ENCODE peak calls at places on chromosomes 13 and 19, in ten cellular contexts. One of them, this sample, is unnamed.

GRCh38 chr19:15871570-15871969 is 26.3 kb downstream of the CYP4F2 start:
- DNase-seq in HS-5: no peak
- DNase-seq in tibial artery: no peak
- DNase-seq in neural crest cell: no peak
- DNase-seq in aorta: no peak
- DNase-seq in CD4-positive, alpha-beta T cell: peak
- DNase-seq in activated gamma-delta T cell treated with Interleukin-2 at 50 U/mL for 16 hours: peak
- DNase-seq in thoracic aorta: no peak
- DNase-seq in brain microvascular endothelial cell: no peak
- DNase-seq in progenitor cell of endocrine pancreas: no peak
- DNase-seq in this sample: no peak

GRCh38 chr13:29541400-29541799 is 54.1 kb downstream of the SLC7A1 start:
- DNase-seq in aorta: no peak
- DNase-seq in neural crest cell: no peak
- DNase-seq in HS-5: no peak
- DNase-seq in CD4-positive, alpha-beta T cell: no peak
- DNase-seq in progenitor cell of endocrine pancreas: no peak
- DNase-seq in tibial artery: no peak
- DNase-seq in brain microvascular endothelial cell: no peak
- DNase-seq in activated gamma-delta T cell treated with Interleukin-2 at 50 U/mL for 16 hours: no peak
- DNase-seq in thoracic aorta: no peak
- DNase-seq in this sample: no peak

GRCh38 chr13:79901336-79901735 is 420.4 kb downstream of the NDFIP2 start:
- DNase-seq in CD4-positive, alpha-beta T cell: no peak
- DNase-seq in tibial artery: no peak
- DNase-seq in progenitor cell of endocrine pancreas: no peak
- DNase-seq in brain microvascular endothelial cell: peak
- DNase-seq in activated gamma-delta T cell treated with Interleukin-2 at 50 U/mL for 16 hours: no peak
- DNase-seq in neural crest cell: no peak
- DNase-seq in thoracic aorta: no peak
- DNase-seq in aorta: no peak
- DNase-seq in HS-5: no peak
- DNase-seq in this sample: no peak

GRCh38 chr19:32870154-32870573 is 597 bp upstream of the SLC7A9 start:
- DNase-seq in HS-5: no peak
- DNase-seq in aorta: no peak
- DNase-seq in thoracic aorta: no peak
- DNase-seq in brain microvascular endothelial cell: no peak
- DNase-seq in CD4-positive, alpha-beta T cell: no peak
- DNase-seq in neural crest cell: no peak
- DNase-seq in activated gamma-delta T cell treated with Interleukin-2 at 50 U/mL for 16 hours: no peak
- DNase-seq in progenitor cell of endocrine pancreas: peak
- DNase-seq in tibial artery: peak
- DNase-seq in this sample: no peak

GRCh38 chr13:37409756-37410155 is 188.8 kb downstream of the POSTN start:
- DNase-seq in thoracic aorta: no peak
- DNase-seq in HS-5: no peak
- DNase-seq in aorta: no peak
- DNase-seq in neural crest cell: no peak
- DNase-seq in activated gamma-delta T cell treated with Interleukin-2 at 50 U/mL for 16 hours: no peak
- DNase-seq in CD4-positive, alpha-beta T cell: no peak
- DNase-seq in progenitor cell of endocrine pancreas: no peak
- DNase-seq in tibial artery: no peak
- DNase-seq in brain microvascular endothelial cell: no peak
- DNase-seq in this sample: no peak

GRCh38 chr13:49356224-49356623 is 87.6 kb downstream of the CAB39L start:
- DNase-seq in activated gamma-delta T cell treated with Interleukin-2 at 50 U/mL for 16 hours: no peak
- DNase-seq in HS-5: peak
- DNase-seq in tibial artery: no peak
- DNase-seq in neural crest cell: no peak
- DNase-seq in progenitor cell of endocrine pancreas: no peak
- DNase-seq in brain microvascular endothelial cell: peak
- DNase-seq in aorta: no peak
- DNase-seq in thoracic aorta: no peak
- DNase-seq in CD4-positive, alpha-beta T cell: no peak
- DNase-seq in this sample: no peak

GRCh38 chr19:46766569-46767317 is 20.5 kb upstream of the STRN4 start:
- DNase-seq in tibial artery: no peak
- DNase-seq in activated gamma-delta T cell treated with Interleukin-2 at 50 U/mL for 16 hours: peak
- DNase-seq in HS-5: no peak
- DNase-seq in CD4-positive, alpha-beta T cell: peak
- DNase-seq in aorta: no peak
- DNase-seq in neural crest cell: peak
- DNase-seq in brain microvascular endothelial cell: no peak
- DNase-seq in thoracic aorta: no peak
- DNase-seq in progenitor cell of endocrine pancreas: no peak
- DNase-seq in this sample: no peak

GRCh38 chr13:48783181-48783630 is 129.5 kb downstream of the CYSLTR2 start:
- DNase-seq in progenitor cell of endocrine pancreas: no peak
- DNase-seq in HS-5: peak
- DNase-seq in tibial artery: peak
- DNase-seq in thoracic aorta: peak
- DNase-seq in aorta: peak
- DNase-seq in CD4-positive, alpha-beta T cell: no peak
- DNase-seq in neural crest cell: no peak
- DNase-seq in activated gamma-delta T cell treated with Interleukin-2 at 50 U/mL for 16 hours: no peak
- DNase-seq in brain microvascular endothelial cell: peak
- DNase-seq in this sample: no peak

GRCh38 chr13:37382156-37382555 is 216.4 kb downstream of the POSTN start:
- DNase-seq in CD4-positive, alpha-beta T cell: no peak
- DNase-seq in aorta: no peak
- DNase-seq in brain microvascular endothelial cell: no peak
- DNase-seq in activated gamma-delta T cell treated with Interleukin-2 at 50 U/mL for 16 hours: no peak
- DNase-seq in thoracic aorta: no peak
- DNase-seq in tibial artery: no peak
- DNase-seq in progenitor cell of endocrine pancreas: no peak
- DNase-seq in HS-5: no peak
- DNase-seq in neural crest cell: no peak
- DNase-seq in this sample: no peak

GRCh38 chr13:45529758-45530157 is 65.0 kb downstream of the COG3 start:
- DNase-seq in aorta: no peak
- DNase-seq in brain microvascular endothelial cell: no peak
- DNase-seq in progenitor cell of endocrine pancreas: no peak
- DNase-seq in thoracic aorta: no peak
- DNase-seq in neural crest cell: no peak
- DNase-seq in tibial artery: no peak
- DNase-seq in HS-5: no peak
- DNase-seq in activated gamma-delta T cell treated with Interleukin-2 at 50 U/mL for 16 hours: no peak
- DNase-seq in CD4-positive, alpha-beta T cell: no peak
- DNase-seq in this sample: no peak

GRCh38 chr13:23159587-23160240 is 21.1 kb upstream of the SGCG start:
- DNase-seq in HS-5: no peak
- DNase-seq in aorta: no peak
- DNase-seq in tibial artery: no peak
- DNase-seq in brain microvascular endothelial cell: no peak
- DNase-seq in thoracic aorta: no peak
- DNase-seq in neural crest cell: peak
- DNase-seq in progenitor cell of endocrine pancreas: peak
- DNase-seq in CD4-positive, alpha-beta T cell: no peak
- DNase-seq in activated gamma-delta T cell treated with Interleukin-2 at 50 U/mL for 16 hours: no peak
- DNase-seq in this sample: no peak

GRCh38 chr19:15123900-15124299 is 16.7 kb downstream of the SYDE1 start:
- DNase-seq in progenitor cell of endocrine pancreas: no peak
- DNase-seq in brain microvascular endothelial cell: no peak
- DNase-seq in aorta: no peak
- DNase-seq in activated gamma-delta T cell treated with Interleukin-2 at 50 U/mL for 16 hours: no peak
- DNase-seq in CD4-positive, alpha-beta T cell: no peak
- DNase-seq in thoracic aorta: no peak
- DNase-seq in neural crest cell: no peak
- DNase-seq in HS-5: no peak
- DNase-seq in tibial artery: peak
- DNase-seq in this sample: no peak

GRCh38 chr19:51396175-51396574 is 5.8 kb upstream of the C19orf84 start:
- DNase-seq in thoracic aorta: no peak
- DNase-seq in HS-5: no peak
- DNase-seq in aorta: no peak
- DNase-seq in neural crest cell: no peak
- DNase-seq in activated gamma-delta T cell treated with Interleukin-2 at 50 U/mL for 16 hours: no peak
- DNase-seq in CD4-positive, alpha-beta T cell: no peak
- DNase-seq in brain microvascular endothelial cell: no peak
- DNase-seq in tibial artery: no peak
- DNase-seq in progenitor cell of endocrine pancreas: no peak
- DNase-seq in this sample: no peak

GRCh38 chr13:24254151-24254810 is 55.1 kb upstream of the C1QTNF9 start:
- DNase-seq in aorta: peak
- DNase-seq in thoracic aorta: no peak
- DNase-seq in CD4-positive, alpha-beta T cell: peak
- DNase-seq in tibial artery: no peak
- DNase-seq in neural crest cell: no peak
- DNase-seq in HS-5: no peak
- DNase-seq in progenitor cell of endocrine pancreas: no peak
- DNase-seq in activated gamma-delta T cell treated with Interleukin-2 at 50 U/mL for 16 hours: peak
- DNase-seq in brain microvascular endothelial cell: no peak
- DNase-seq in this sample: no peak

GRCh38 chr13:112626124-112626523 is 38.2 kb upstream of the TUBGCP3 start:
- DNase-seq in aorta: no peak
- DNase-seq in neural crest cell: no peak
- DNase-seq in CD4-positive, alpha-beta T cell: no peak
- DNase-seq in tibial artery: peak
- DNase-seq in progenitor cell of endocrine pancreas: no peak
- DNase-seq in activated gamma-delta T cell treated with Interleukin-2 at 50 U/mL for 16 hours: no peak
- DNase-seq in thoracic aorta: no peak
- DNase-seq in HS-5: no peak
- DNase-seq in brain microvascular endothelial cell: no peak
- DNase-seq in this sample: no peak

GRCh38 chr13:99087954-99088491 is 110.2 kb upstream of the DOCK9 start:
- DNase-seq in progenitor cell of endocrine pancreas: no peak
- DNase-seq in CD4-positive, alpha-beta T cell: peak
- DNase-seq in brain microvascular endothelial cell: no peak
- DNase-seq in HS-5: no peak
- DNase-seq in activated gamma-delta T cell treated with Interleukin-2 at 50 U/mL for 16 hours: no peak
- DNase-seq in aorta: no peak
- DNase-seq in neural crest cell: no peak
- DNase-seq in thoracic aorta: no peak
- DNase-seq in tibial artery: no peak
- DNase-seq in this sample: no peak

GRCh38 chr19:44401108-44401786 is at the start of gene ZNF285:
- DNase-seq in HS-5: peak
- DNase-seq in brain microvascular endothelial cell: peak
- DNase-seq in progenitor cell of endocrine pancreas: peak
- DNase-seq in aorta: peak
- DNase-seq in thoracic aorta: peak
- DNase-seq in neural crest cell: peak
- DNase-seq in tibial artery: peak
- DNase-seq in activated gamma-delta T cell treated with Interleukin-2 at 50 U/mL for 16 hours: peak
- DNase-seq in CD4-positive, alpha-beta T cell: peak
- DNase-seq in this sample: peak

GRCh38 chr13:34162545-34162936 is 344.6 kb downstream of the RFC3 start:
- DNase-seq in neural crest cell: no peak
- DNase-seq in progenitor cell of endocrine pancreas: no peak
- DNase-seq in tibial artery: no peak
- DNase-seq in HS-5: no peak
- DNase-seq in CD4-positive, alpha-beta T cell: no peak
- DNase-seq in aorta: no peak
- DNase-seq in activated gamma-delta T cell treated with Interleukin-2 at 50 U/mL for 16 hours: no peak
- DNase-seq in thoracic aorta: no peak
- DNase-seq in brain microvascular endothelial cell: no peak
- DNase-seq in this sample: no peak

GRCh38 chr13:99700468-99700867 is 199.2 kb downstream of the TM9SF2 start:
- DNase-seq in neural crest cell: no peak
- DNase-seq in aorta: no peak
- DNase-seq in HS-5: no peak
- DNase-seq in tibial artery: no peak
- DNase-seq in progenitor cell of endocrine pancreas: no peak
- DNase-seq in activated gamma-delta T cell treated with Interleukin-2 at 50 U/mL for 16 hours: no peak
- DNase-seq in thoracic aorta: no peak
- DNase-seq in brain microvascular endothelial cell: no peak
- DNase-seq in CD4-positive, alpha-beta T cell: no peak
- DNase-seq in this sample: no peak

GRCh38 chr13:113548778-113549621 is 35.6 kb upstream of the TFDP1 start:
- DNase-seq in activated gamma-delta T cell treated with Interleukin-2 at 50 U/mL for 16 hours: no peak
- DNase-seq in neural crest cell: no peak
- DNase-seq in tibial artery: peak
- DNase-seq in HS-5: no peak
- DNase-seq in progenitor cell of endocrine pancreas: no peak
- DNase-seq in thoracic aorta: no peak
- DNase-seq in CD4-positive, alpha-beta T cell: no peak
- DNase-seq in aorta: no peak
- DNase-seq in brain microvascular endothelial cell: no peak
- DNase-seq in this sample: no peak

GRCh38 chr19:35144600-35145436 is 1.8 kb downstream of the FXYD7 start:
- DNase-seq in neural crest cell: no peak
- DNase-seq in brain microvascular endothelial cell: no peak
- DNase-seq in progenitor cell of endocrine pancreas: no peak
- DNase-seq in thoracic aorta: no peak
- DNase-seq in tibial artery: no peak
- DNase-seq in aorta: no peak
- DNase-seq in activated gamma-delta T cell treated with Interleukin-2 at 50 U/mL for 16 hours: no peak
- DNase-seq in CD4-positive, alpha-beta T cell: peak
- DNase-seq in HS-5: no peak
- DNase-seq in this sample: no peak

GRCh38 chr13:40362502-40362901 is 303.9 kb downstream of the FOXO1 start:
- DNase-seq in brain microvascular endothelial cell: peak
- DNase-seq in aorta: no peak
- DNase-seq in thoracic aorta: no peak
- DNase-seq in HS-5: no peak
- DNase-seq in CD4-positive, alpha-beta T cell: no peak
- DNase-seq in activated gamma-delta T cell treated with Interleukin-2 at 50 U/mL for 16 hours: no peak
- DNase-seq in tibial artery: no peak
- DNase-seq in progenitor cell of endocrine pancreas: no peak
- DNase-seq in neural crest cell: no peak
- DNase-seq in this sample: no peak

GRCh38 chr19:31232871-31233270 is 116.4 kb downstream of the TSHZ3 start:
- DNase-seq in thoracic aorta: no peak
- DNase-seq in activated gamma-delta T cell treated with Interleukin-2 at 50 U/mL for 16 hours: no peak
- DNase-seq in aorta: no peak
- DNase-seq in neural crest cell: no peak
- DNase-seq in brain microvascular endothelial cell: peak
- DNase-seq in CD4-positive, alpha-beta T cell: no peak
- DNase-seq in progenitor cell of endocrine pancreas: no peak
- DNase-seq in tibial artery: no peak
- DNase-seq in HS-5: peak
- DNase-seq in this sample: no peak

GRCh38 chr19:49968279-49968922 is 7.4 kb upstream of the SIGLEC11 start:
- DNase-seq in HS-5: no peak
- DNase-seq in progenitor cell of endocrine pancreas: no peak
- DNase-seq in thoracic aorta: no peak
- DNase-seq in aorta: peak
- DNase-seq in CD4-positive, alpha-beta T cell: no peak
- DNase-seq in brain microvascular endothelial cell: no peak
- DNase-seq in neural crest cell: no peak
- DNase-seq in activated gamma-delta T cell treated with Interleukin-2 at 50 U/mL for 16 hours: no peak
- DNase-seq in tibial artery: no peak
- DNase-seq in this sample: no peak

GRCh38 chr19:19871932-19872331 is 6.2 kb downstream of the ZNF253 start:
- DNase-seq in progenitor cell of endocrine pancreas: no peak
- DNase-seq in tibial artery: no peak
- DNase-seq in aorta: no peak
- DNase-seq in brain microvascular endothelial cell: no peak
- DNase-seq in thoracic aorta: no peak
- DNase-seq in neural crest cell: no peak
- DNase-seq in activated gamma-delta T cell treated with Interleukin-2 at 50 U/mL for 16 hours: no peak
- DNase-seq in HS-5: no peak
- DNase-seq in CD4-positive, alpha-beta T cell: no peak
- DNase-seq in this sample: no peak

GRCh38 chr13:97298816-97299215 is 76.7 kb downstream of the MBNL2 start:
- DNase-seq in tibial artery: no peak
- DNase-seq in activated gamma-delta T cell treated with Interleukin-2 at 50 U/mL for 16 hours: no peak
- DNase-seq in aorta: no peak
- DNase-seq in HS-5: no peak
- DNase-seq in CD4-positive, alpha-beta T cell: no peak
- DNase-seq in thoracic aorta: no peak
- DNase-seq in brain microvascular endothelial cell: no peak
- DNase-seq in progenitor cell of endocrine pancreas: no peak
- DNase-seq in neural crest cell: no peak
- DNase-seq in this sample: no peak

GRCh38 chr19:1087813-1088418 is 7.3 kb downstream of the POLR2E start:
- DNase-seq in aorta: peak
- DNase-seq in brain microvascular endothelial cell: no peak
- DNase-seq in thoracic aorta: no peak
- DNase-seq in neural crest cell: no peak
- DNase-seq in activated gamma-delta T cell treated with Interleukin-2 at 50 U/mL for 16 hours: no peak
- DNase-seq in progenitor cell of endocrine pancreas: no peak
- DNase-seq in HS-5: no peak
- DNase-seq in tibial artery: no peak
- DNase-seq in CD4-positive, alpha-beta T cell: no peak
- DNase-seq in this sample: no peak

GRCh38 chr19:2302319-2303208 is 5.4 kb downstream of the LINGO3 start:
- DNase-seq in neural crest cell: peak
- DNase-seq in thoracic aorta: no peak
- DNase-seq in brain microvascular endothelial cell: peak
- DNase-seq in aorta: peak
- DNase-seq in HS-5: no peak
- DNase-seq in progenitor cell of endocrine pancreas: no peak
- DNase-seq in tibial artery: no peak
- DNase-seq in CD4-positive, alpha-beta T cell: no peak
- DNase-seq in activated gamma-delta T cell treated with Interleukin-2 at 50 U/mL for 16 hours: no peak
- DNase-seq in this sample: no peak